ENCODE peak calls at places on chromosomes 2 and 18, in seven cellular contexts. L is NCI-H2081, P is ovary, R is mesothelial cell of epicardium, S is aorta, F is HFF-Myc, K is upper lobe of left lung. B is an unnamed sample.

GRCh38 chr2:174666786-174667369 is 69.3 kb upstream of the WIPF1 start:
- DNase-seq in L (no peak), P (no peak), R (no peak), S (no peak), F (no peak), K (no peak), B (no peak)

GRCh38 chr2:225400060-225400511 is 576 bp downstream of the NYAP2 start:
- DNase-seq in L (peak), P (peak), R (peak), S (no peak), F (peak), K (no peak), B (no peak)

GRCh38 chr2:77954931-77955330 is 432.8 kb upstream of the LRRTM4 start:
- DNase-seq in L (no peak), P (no peak), R (no peak), S (no peak), F (no peak), K (peak), B (no peak)

GRCh38 chr2:15630958-15631719 is 39.5 kb downstream of the DDX1 start:
- DNase-seq in L (no peak), P (no peak), R (no peak), S (no peak), F (no peak), K (no peak), B (no peak)

GRCh38 chr18:26516964-26517363 is 31.4 kb downstream of the KCTD1 start:
- DNase-seq in L (no peak), P (no peak), R (no peak), S (no peak), F (no peak), K (no peak), B (no peak)

GRCh38 chr2:175880-176800 is 87.7 kb downstream of the SH3YL1 start:
- DNase-seq in L (no peak), P (no peak), R (no peak), S (no peak), F (peak), K (no peak), B (no peak)

GRCh38 chr18:61643884-61644647 is 248.7 kb downstream of the RNF152 start:
- DNase-seq in L (no peak), P (no peak), R (no peak), S (no peak), F (no peak), K (no peak), B (no peak)

GRCh38 chr2:67724261-67724660 is 327.1 kb downstream of the ETAA1 start:
- DNase-seq in L (no peak), P (no peak), R (no peak), S (no peak), F (no peak), K (no peak), B (no peak)

GRCh38 chr2:86750240-86750839 is 30.2 kb downstream of the RMND5A start:
- DNase-seq in L (no peak), P (no peak), R (no peak), S (no peak), F (no peak), K (no peak), B (no peak)

GRCh38 chr2:66364495-66364992 is 70.4 kb upstream of the MEIS1 start:
- DNase-seq in L (no peak), P (no peak), R (no peak), S (no peak), F (peak), K (no peak), B (no peak)

GRCh38 chr2:189751080-189751658 is 11.4 kb downstream of the OSGEPL1 start:
- DNase-seq in L (peak), P (no peak), R (no peak), S (no peak), F (no peak), K (no peak), B (no peak)

GRCh38 chr18:73093687-73094250 is 226.0 kb upstream of the NETO1 start:
- DNase-seq in L (no peak), P (no peak), R (no peak), S (no peak), F (no peak), K (no peak), B (no peak)

B was measured in suprapubic skin.